ENCODE peak calls at places on chromosomes 5 and 9, in six cellular contexts. P is H1, A is HepG2, H is SK-N-SH, M is K562, D is GM12878. K is an unnamed sample.

GRCh38 chr9:109904666-109905065 is 124.7 kb downstream of the PALM2AKAP2 start:
- DNase-seq in D (no peak), H (no peak), M (no peak), P (no peak), A (no peak), K (no peak)

GRCh38 chr5:69217154-69217731 is 17.4 kb upstream of the CDK7 start:
- DNase-seq in A (no peak), M (peak; percentile 45), D (peak; percentile 72), P (no peak), H (peak; percentile 98), K (no peak)

GRCh38 chr9:88191451-88191850 is 53.2 kb upstream of the SPATA31C2 start:
- DNase-seq in P (no peak), A (no peak), H (no peak), D (no peak), M (no peak), K (no peak)

GRCh38 chr5:140075371-140075770 is 32.3 kb upstream of the NRG2 start:
- DNase-seq in D (no peak), A (no peak), H (peak; percentile 11), P (no peak), M (no peak), K (no peak)

GRCh38 chr9:98410185-98410697 is 154.8 kb upstream of the TBC1D2 start:
- DNase-seq in M (peak; percentile 88), A (peak; percentile 10), D (no peak), H (peak; percentile 68), P (no peak), K (peak; percentile 78)

GRCh38 chr5:141725909-141726308 is 43.9 kb upstream of the ARAP3 start:
- DNase-seq in D (no peak), M (no peak), H (no peak), A (no peak), P (no peak), K (no peak)

GRCh38 chr9:129319076-129319937 is 141.2 kb upstream of the IER5L start:
- DNase-seq in A (no peak), P (no peak), H (no peak), D (no peak), M (no peak), K (no peak)

GRCh38 chr9:38437193-38437823 is 13.1 kb upstream of the IGFBPL1 start:
- DNase-seq in A (peak; percentile 91), D (no peak), H (no peak), M (no peak), P (no peak), K (no peak)

GRCh38 chr5:177369050-177369912 is 11.6 kb downstream of the RGS14 start:
- DNase-seq in H (peak; percentile 72), P (peak; percentile 69), D (no peak), A (no peak), M (peak; percentile 71), K (no peak)

GRCh38 chr5:104241051-104241450 is 678.5 kb upstream of the NUDT12 start:
- DNase-seq in D (no peak), H (no peak), P (no peak), M (no peak), A (no peak), K (no peak)

GRCh38 chr5:102511666-102512065 is 12.9 kb upstream of the SLCO6A1 start:
- DNase-seq in D (no peak), M (no peak), H (no peak), A (no peak), P (no peak), K (no peak)

GRCh38 chr9:98365227-98365669 is 109.8 kb upstream of the TBC1D2 start:
- DNase-seq in A (peak; percentile 9), D (no peak), P (no peak), H (no peak), M (peak; percentile 74), K (no peak)

GRCh38 chr5:125293223-125293622 is 546.8 kb upstream of the ZNF608 start:
- DNase-seq in H (no peak), D (no peak), P (no peak), A (no peak), M (no peak), K (no peak)

GRCh38 chr9:128057724-128058409 is 9.3 kb downstream of the NAIF1 start:
- DNase-seq in A (peak; percentile 77), D (no peak), H (no peak), M (no peak), P (no peak), K (no peak)

GRCh38 chr9:108056805-108057386 is 567.3 kb upstream of the KLF4 start:
- DNase-seq in M (no peak), A (no peak), H (no peak), P (no peak), D (no peak), K (no peak)

GRCh38 chr5:36717131-36717530 is 110.7 kb downstream of the SLC1A3 start:
- DNase-seq in M (no peak), H (no peak), P (no peak), A (no peak), D (no peak), K (no peak)

GRCh38 chr9:114287001-114287762 is 35.7 kb upstream of the ORM1 start:
- DNase-seq in M (no peak), H (no peak), D (no peak), P (peak; percentile 45), A (no peak), K (no peak)

GRCh38 chr9:4152876-4153275 is 147.0 kb downstream of the GLIS3 start:
- DNase-seq in A (no peak), P (no peak), M (no peak), D (no peak), H (no peak), K (no peak)

GRCh38 chr5:179124329-179124852 is 64.2 kb downstream of the ZNF354C start:
- DNase-seq in P (no peak), M (no peak), D (no peak), H (no peak), A (no peak), K (no peak)

GRCh38 chr5:10018211-10018610 is 231.5 kb downstream of the ATPSCKMT start:
- DNase-seq in A (no peak), P (no peak), D (no peak), M (no peak), H (no peak), K (no peak)

GRCh38 chr9:34701769-34702736 is 7.9 kb downstream of the CCL21 start:
- DNase-seq in P (peak; percentile 92), A (peak; percentile 47), D (no peak), H (peak; percentile 90), M (peak; percentile 77), K (peak; percentile 75)
- TF ChIP-seq CTCF in P (peak; percentile 98), A (peak; percentile 96), D (peak; percentile 94), H (peak; percentile 98), M (peak; percentile 92), K (peak; percentile 96)

GRCh38 chr9:18791074-18791473 is 241.9 kb downstream of the SAXO1 start:
- DNase-seq in A (peak; percentile 39), M (peak; percentile 56), H (peak; percentile 57), D (no peak), P (peak; percentile 67), K (no peak)
- TF ChIP-seq GABPA in A (no peak), M (no peak), H (no peak), D (no peak), P (no peak), K (no peak)

DNA sequence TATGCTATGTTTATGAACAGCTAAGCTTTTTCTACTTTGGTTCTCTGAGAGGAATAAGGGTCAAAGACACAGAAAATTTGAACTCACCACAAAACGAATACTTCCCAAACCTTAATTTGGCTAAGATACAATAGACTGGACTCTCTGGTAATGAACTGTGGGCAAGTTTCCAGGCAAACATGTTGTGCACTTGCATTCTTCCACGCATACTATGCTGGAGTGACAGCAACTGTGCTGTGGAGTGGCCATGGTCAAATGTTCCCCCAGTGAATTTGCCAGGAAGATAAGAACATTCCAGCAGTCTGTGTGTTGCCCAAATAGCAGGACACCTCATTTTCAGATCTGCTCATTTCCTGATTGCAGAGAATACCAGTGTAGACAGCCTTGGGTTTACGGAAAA is 275.3 kb upstream of the IL12B start:
- DNase-seq in P (no peak), A (no peak), H (no peak), M (no peak), D (no peak), K (no peak)
- TF ChIP-seq CTCF in P (no peak), A (no peak), H (no peak), M (no peak), D (no peak), K (no peak)

DNA sequence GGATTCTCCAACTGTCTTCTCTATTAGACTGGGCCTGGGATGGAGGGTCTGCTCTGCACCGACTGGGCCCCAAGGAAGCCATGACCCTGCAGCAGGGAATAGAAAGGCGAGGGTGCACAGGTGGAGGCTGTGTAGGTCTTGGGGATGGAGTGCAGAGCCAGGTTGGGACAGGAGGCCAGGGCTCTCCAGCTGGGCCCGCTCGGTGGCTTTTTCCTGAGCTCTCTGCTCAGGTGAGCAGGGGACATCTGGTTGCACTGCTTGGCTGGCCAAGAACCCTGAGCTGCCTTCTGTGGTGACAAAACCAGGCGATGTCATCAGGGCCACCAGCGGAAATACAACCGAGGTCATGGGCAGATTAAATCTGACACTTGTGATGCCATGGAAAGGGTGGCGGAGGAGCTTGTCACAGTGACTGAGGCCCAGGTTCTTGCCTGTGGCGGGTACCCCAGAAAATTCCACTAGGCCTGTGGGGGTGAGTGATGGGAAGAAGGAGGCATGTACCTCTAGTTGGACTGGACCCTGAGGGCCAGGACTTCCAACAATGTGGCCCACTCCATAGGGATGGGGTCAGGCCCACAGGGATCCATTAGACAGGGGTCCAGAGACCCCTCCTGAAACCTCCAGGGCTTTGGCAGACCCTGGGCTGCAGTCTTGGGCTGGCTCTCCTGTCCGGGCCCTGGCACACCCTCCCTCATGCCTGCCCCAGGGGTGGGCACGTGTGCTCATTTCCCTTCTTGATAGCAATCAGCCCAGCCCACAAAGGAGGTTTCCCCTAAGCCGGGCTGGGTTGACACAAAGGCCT is 4.4 kb upstream of the IL3 start:
- DNase-seq in M (no peak), P (peak; percentile 32), H (peak; percentile 37), D (no peak), A (no peak), K (no peak)
- TF ChIP-seq GABPA in M (peak; percentile 33), P (no peak), H (no peak), D (no peak), A (no peak), K (no peak)

DNA sequence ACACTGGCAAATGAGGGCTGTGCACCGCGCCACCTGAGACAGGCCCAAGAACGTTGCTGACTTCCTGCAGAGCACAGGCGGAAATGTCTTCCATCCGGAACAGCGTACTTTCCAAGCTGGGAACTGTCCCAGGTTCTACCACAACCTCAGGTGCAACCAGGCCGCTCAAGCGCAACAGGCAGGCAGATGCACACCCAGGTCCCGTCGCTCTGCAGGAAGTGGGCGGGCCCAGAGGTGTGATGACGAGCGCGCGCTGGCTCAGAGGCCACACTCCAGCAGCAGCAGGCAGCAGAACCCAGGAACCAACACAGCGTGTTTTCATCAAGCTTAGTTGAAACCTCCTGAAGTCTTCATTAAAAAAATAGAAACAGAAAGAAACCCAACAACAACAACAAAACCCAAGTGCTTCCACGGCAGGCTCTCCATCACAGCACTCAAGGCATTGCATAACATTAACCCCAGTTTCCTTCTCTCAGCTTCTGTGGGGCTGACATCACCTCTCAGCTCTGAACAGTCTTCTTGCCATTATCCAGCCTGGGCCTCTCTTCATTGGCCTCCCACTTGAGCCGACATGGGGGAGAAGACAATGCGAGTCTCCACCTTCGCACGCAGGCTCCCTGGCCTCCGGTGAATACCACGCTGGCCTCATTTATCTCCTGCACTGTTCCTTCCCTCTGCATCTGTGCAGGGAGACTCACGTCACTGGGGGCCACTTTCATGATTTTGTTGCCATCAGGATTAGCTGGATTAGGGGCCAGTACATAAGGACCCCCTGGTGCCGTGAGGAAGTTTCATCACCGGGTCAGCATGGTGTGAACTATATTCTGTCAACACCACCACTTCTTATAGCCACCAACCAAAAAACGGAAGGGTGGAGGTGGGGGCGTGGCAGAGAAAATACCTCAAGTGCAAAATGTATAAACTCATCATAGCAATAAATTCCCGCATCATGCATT is 22.1 kb downstream of the PTCH1 start:
- DNase-seq in H (peak; percentile 69), M (peak; percentile 26), A (no peak), P (no peak), D (peak; percentile 88), K (no peak)
- TF ChIP-seq CTCF in H (no peak), M (no peak), A (no peak), P (no peak), D (no peak), K (no peak)